ENCODE peak calls at places on chromosomes 16 and 17, in nine cellular contexts. B is HS-5; I is iPS DF 6.9; C is esophagus squamous epithelium; S is non-pigmented ciliary epithelial cell; M is HFF-Myc; E is A673; W is activated T-cell treated with anti-CD3 and anti-CD28 coated beads, Interleukin-2, amount 50 U/mL, for 24 hours; K is heart right ventricle. X is an unnamed sample.

GRCh38 chr16:58843675-58844074 is 109.6 kb upstream of the GOT2 start:
- DNase-seq in B (no peak), I (no peak), C (no peak), S (peak), M (peak), E (peak), W (no peak), K (no peak), X (no peak)

GRCh38 chr16:49052846-49053245 is 228.8 kb downstream of the CBLN1 start:
- DNase-seq in B (no peak), I (no peak), C (no peak), S (no peak), M (no peak), E (no peak), W (no peak), K (no peak), X (no peak)

GRCh38 chr17:28967240-28968135 is 16.2 kb upstream of the PHF12 start:
- DNase-seq in B (no peak), I (no peak), C (no peak), S (no peak), M (no peak), E (no peak), W (no peak), K (no peak), X (peak)

GRCh38 chr17:70254735-70255460 is 85.6 kb downstream of the KCNJ2 start:
- DNase-seq in B (no peak), I (no peak), C (no peak), S (no peak), M (no peak), E (no peak), W (no peak), K (no peak), X (no peak)

GRCh38 chr17:17398188-17398927 is 78.4 kb upstream of the MED9 start:
- DNase-seq in B (no peak), I (no peak), C (no peak), S (no peak), M (no peak), E (no peak), W (no peak), K (no peak), X (no peak)

GRCh38 chr16:1167276-1168107 is 14.6 kb downstream of the CACNA1H start:
- DNase-seq in B (no peak), I (no peak), C (no peak), S (no peak), M (no peak), E (peak), W (no peak), K (no peak), X (peak)

GRCh38 chr16:31452631-31453106 is 6.6 kb upstream of the ARMC5 start:
- DNase-seq in B (peak), I (no peak), C (no peak), S (peak), M (peak), E (no peak), W (no peak), K (no peak), X (no peak)

GRCh38 chr17:72104863-72105234 is 16.0 kb upstream of the SOX9 start:
- DNase-seq in B (no peak), I (no peak), C (no peak), S (no peak), M (no peak), E (no peak), W (no peak), K (no peak), X (no peak)

GRCh38 chr17:3626831-3627565 is 9.1 kb downstream of the SHPK start:
- DNase-seq in B (no peak), I (no peak), C (no peak), S (no peak), M (no peak), E (no peak), W (no peak), K (no peak), X (no peak)

GRCh38 chr16:70691223-70692129 is 5.6 kb upstream of the MTSS2 start:
- DNase-seq in B (no peak), I (no peak), C (no peak), S (peak), M (peak), E (peak), W (no peak), K (peak), X (no peak)